ENCODE peak calls at places on chromosomes 7 and 10, in six cellular contexts. One of them, this sample, is unnamed.

GRCh38 chr7:63047546-63047945 is 951.1 kb upstream of the ZNF722 start:
- DNase-seq in esophagus muscularis mucosa: no peak
- DNase-seq in left lung: no peak
- DNase-seq in dorsolateral prefrontal cortex: no peak
- DNase-seq in mammary epithelial cell: no peak
- DNase-seq in body of pancreas: no peak
- DNase-seq in this sample: no peak

GRCh38 chr7:138538518-138538917 is 78.5 kb downstream of the TRIM24 start:
- DNase-seq in esophagus muscularis mucosa: no peak
- DNase-seq in left lung: no peak
- DNase-seq in dorsolateral prefrontal cortex: no peak
- DNase-seq in mammary epithelial cell: no peak
- DNase-seq in body of pancreas: no peak
- DNase-seq in this sample: peak; percentile 72

GRCh38 chr7:35422715-35423114 is 168.8 kb upstream of the TBX20 start:
- DNase-seq in esophagus muscularis mucosa: no peak
- DNase-seq in left lung: no peak
- DNase-seq in dorsolateral prefrontal cortex: no peak
- DNase-seq in mammary epithelial cell: no peak
- DNase-seq in body of pancreas: no peak
- DNase-seq in this sample: no peak

GRCh38 chr7:107816053-107816566 is 13.1 kb upstream of the SLC26A3 start:
- DNase-seq in esophagus muscularis mucosa: no peak
- DNase-seq in left lung: no peak
- DNase-seq in dorsolateral prefrontal cortex: no peak
- DNase-seq in mammary epithelial cell: no peak
- DNase-seq in body of pancreas: no peak
- DNase-seq in this sample: peak; percentile 19

GRCh38 chr10:500876-501275 is 188.6 kb downstream of the DIP2C start:
- DNase-seq in esophagus muscularis mucosa: no peak
- DNase-seq in left lung: no peak
- DNase-seq in dorsolateral prefrontal cortex: no peak
- DNase-seq in mammary epithelial cell: no peak
- DNase-seq in body of pancreas: no peak
- DNase-seq in this sample: peak; percentile 17

GRCh38 chr10:120131183-120131582 is 238.7 kb downstream of the SEC23IP start:
- DNase-seq in esophagus muscularis mucosa: no peak
- DNase-seq in left lung: no peak
- DNase-seq in dorsolateral prefrontal cortex: no peak
- DNase-seq in mammary epithelial cell: peak; percentile 34
- DNase-seq in body of pancreas: no peak
- DNase-seq in this sample: peak; percentile 15

GRCh38 chr10:37839243-37839642 is 18.2 kb downstream of the ZNF248 start:
- DNase-seq in esophagus muscularis mucosa: no peak
- DNase-seq in left lung: no peak
- DNase-seq in dorsolateral prefrontal cortex: no peak
- DNase-seq in mammary epithelial cell: no peak
- DNase-seq in body of pancreas: no peak
- DNase-seq in this sample: no peak

GRCh38 chr10:127391875-127392274 is 157.2 kb upstream of the NPS start:
- DNase-seq in esophagus muscularis mucosa: no peak
- DNase-seq in left lung: no peak
- DNase-seq in dorsolateral prefrontal cortex: no peak
- DNase-seq in mammary epithelial cell: no peak
- DNase-seq in body of pancreas: no peak
- DNase-seq in this sample: no peak

GRCh38 chr10:58140054-58140453 is 127.6 kb downstream of the IPMK start:
- DNase-seq in esophagus muscularis mucosa: no peak
- DNase-seq in left lung: no peak
- DNase-seq in dorsolateral prefrontal cortex: no peak
- DNase-seq in mammary epithelial cell: no peak
- DNase-seq in body of pancreas: no peak
- DNase-seq in this sample: no peak

GRCh38 chr7:128404826-128405344 is 4.9 kb downstream of the IMPDH1 start:
- DNase-seq in esophagus muscularis mucosa: no peak
- DNase-seq in left lung: no peak
- DNase-seq in dorsolateral prefrontal cortex: no peak
- DNase-seq in mammary epithelial cell: peak; percentile 30
- DNase-seq in body of pancreas: no peak
- DNase-seq in this sample: peak; percentile 47

GRCh38 chr7:50851891-50852290 is 69.2 kb upstream of the GRB10 start:
- DNase-seq in esophagus muscularis mucosa: no peak
- DNase-seq in left lung: no peak
- DNase-seq in dorsolateral prefrontal cortex: no peak
- DNase-seq in mammary epithelial cell: no peak
- DNase-seq in body of pancreas: no peak
- DNase-seq in this sample: no peak

GRCh38 chr7:46160861-46161260 is 239.8 kb upstream of the IGFBP3 start:
- DNase-seq in esophagus muscularis mucosa: no peak
- DNase-seq in left lung: no peak
- DNase-seq in dorsolateral prefrontal cortex: no peak
- DNase-seq in mammary epithelial cell: peak; percentile 96
- DNase-seq in body of pancreas: no peak
- DNase-seq in this sample: no peak

GRCh38 chr7:97145068-97145467 is 27.6 kb downstream of the SDHAF3 start:
- DNase-seq in esophagus muscularis mucosa: no peak
- DNase-seq in left lung: no peak
- DNase-seq in dorsolateral prefrontal cortex: no peak
- DNase-seq in mammary epithelial cell: peak; percentile 11
- DNase-seq in body of pancreas: no peak
- DNase-seq in this sample: peak; percentile 72

GRCh38 chr7:110003827-110004226 is 1087.1 kb upstream of the LRRN3 start:
- DNase-seq in esophagus muscularis mucosa: no peak
- DNase-seq in left lung: no peak
- DNase-seq in dorsolateral prefrontal cortex: no peak
- DNase-seq in mammary epithelial cell: no peak
- DNase-seq in body of pancreas: no peak
- DNase-seq in this sample: no peak

GRCh38 chr10:107442035-107442505 is 277.6 kb upstream of the SORCS1 start:
- DNase-seq in esophagus muscularis mucosa: no peak
- DNase-seq in left lung: no peak
- DNase-seq in dorsolateral prefrontal cortex: no peak
- DNase-seq in mammary epithelial cell: peak; percentile 82
- DNase-seq in body of pancreas: no peak
- DNase-seq in this sample: peak; percentile 1

GRCh38 chr7:53835301-53835700 is 706.9 kb upstream of the VSTM2A start:
- DNase-seq in esophagus muscularis mucosa: no peak
- DNase-seq in left lung: no peak
- DNase-seq in dorsolateral prefrontal cortex: no peak
- DNase-seq in mammary epithelial cell: no peak
- DNase-seq in body of pancreas: no peak
- DNase-seq in this sample: no peak

GRCh38 chr7:150937848-150938561 is 40.1 kb downstream of the KCNH2 start:
- DNase-seq in esophagus muscularis mucosa: no peak
- DNase-seq in left lung: peak; percentile 34
- DNase-seq in dorsolateral prefrontal cortex: peak; percentile 35
- DNase-seq in mammary epithelial cell: peak; percentile 79
- DNase-seq in body of pancreas: no peak
- DNase-seq in this sample: no peak
- H3K4me3 ChIP-seq in esophagus muscularis mucosa: no peak overlapping the region
- H3K4me3 ChIP-seq in left lung: no peak overlapping the region
- H3K4me3 ChIP-seq in dorsolateral prefrontal cortex: no peak overlapping the region
- H3K4me3 ChIP-seq in mammary epithelial cell: no peak overlapping the region
- H3K4me3 ChIP-seq in body of pancreas: no peak overlapping the region
- H3K4me3 ChIP-seq in this sample: no peak overlapping the region

GRCh38 chr7:27113991-27114866 is 11.7 kb upstream of the HOXA2 start:
- DNase-seq in esophagus muscularis mucosa: no peak
- DNase-seq in left lung: no peak
- DNase-seq in dorsolateral prefrontal cortex: no peak
- DNase-seq in mammary epithelial cell: peak; percentile 68
- DNase-seq in body of pancreas: no peak
- DNase-seq in this sample: no peak

GRCh38 chr7:27110977-27111752 is 8.7 kb upstream of the HOXA2 start:
- DNase-seq in esophagus muscularis mucosa: no peak
- DNase-seq in left lung: no peak
- DNase-seq in dorsolateral prefrontal cortex: no peak
- DNase-seq in mammary epithelial cell: peak; percentile 87
- DNase-seq in body of pancreas: no peak
- DNase-seq in this sample: no peak

GRCh38 chr7:27111753-27112277 is 9.3 kb upstream of the HOXA2 start:
- DNase-seq in esophagus muscularis mucosa: no peak
- DNase-seq in left lung: no peak
- DNase-seq in dorsolateral prefrontal cortex: no peak
- DNase-seq in mammary epithelial cell: no peak
- DNase-seq in body of pancreas: no peak
- DNase-seq in this sample: no peak

GRCh38 chr7:27112960-27113949 is 10.8 kb upstream of the HOXA2 start:
- DNase-seq in esophagus muscularis mucosa: no peak
- DNase-seq in left lung: peak; percentile 52
- DNase-seq in dorsolateral prefrontal cortex: no peak
- DNase-seq in mammary epithelial cell: peak; percentile 85
- DNase-seq in body of pancreas: no peak
- DNase-seq in this sample: no peak

GRCh38 chr7:27112361-27112760 is 9.9 kb upstream of the HOXA2 start:
- DNase-seq in esophagus muscularis mucosa: no peak
- DNase-seq in left lung: no peak
- DNase-seq in dorsolateral prefrontal cortex: no peak
- DNase-seq in mammary epithelial cell: peak; percentile 32
- DNase-seq in body of pancreas: no peak
- DNase-seq in this sample: no peak
- H3K27me3 ChIP-seq in esophagus muscularis mucosa: no peaks in the 10 kb centered on the region
- H3K27me3 ChIP-seq in left lung: peaks cover 77% of the 10 kb centered on the region
- H3K27me3 ChIP-seq in dorsolateral prefrontal cortex: peaks cover 96% of the 10 kb centered on the region
- H3K27me3 ChIP-seq in mammary epithelial cell: no peaks in the 10 kb centered on the region
- H3K27me3 ChIP-seq in body of pancreas: peaks cover 5% of the 10 kb centered on the region
- H3K27me3 ChIP-seq in this sample: no peaks in the 10 kb centered on the region

GRCh38 chr7:100691676-100692577 is 2.1 kb downstream of the GIGYF1 start:
- DNase-seq in esophagus muscularis mucosa: no peak
- DNase-seq in left lung: peak; percentile 69
- DNase-seq in dorsolateral prefrontal cortex: peak; percentile 78
- DNase-seq in mammary epithelial cell: peak; percentile 50
- DNase-seq in body of pancreas: peak; percentile 81
- DNase-seq in this sample: peak; percentile 93

GRCh38 chr7:100692578-100692961 is 1.5 kb downstream of the GIGYF1 start:
- DNase-seq in esophagus muscularis mucosa: no peak
- DNase-seq in left lung: no peak
- DNase-seq in dorsolateral prefrontal cortex: no peak
- DNase-seq in mammary epithelial cell: no peak
- DNase-seq in body of pancreas: no peak
- DNase-seq in this sample: no peak

GRCh38 chr7:100694196-100694745 is at the start of gene GIGYF1:
- DNase-seq in esophagus muscularis mucosa: no peak
- DNase-seq in left lung: peak; percentile 72
- DNase-seq in dorsolateral prefrontal cortex: peak; percentile 79
- DNase-seq in mammary epithelial cell: peak; percentile 31
- DNase-seq in body of pancreas: peak; percentile 72
- DNase-seq in this sample: peak; percentile 83

GRCh38 chr7:100696123-100696521 is 2.1 kb upstream of the GIGYF1 start:
- DNase-seq in esophagus muscularis mucosa: no peak
- DNase-seq in left lung: no peak
- DNase-seq in dorsolateral prefrontal cortex: no peak
- DNase-seq in mammary epithelial cell: no peak
- DNase-seq in body of pancreas: no peak
- DNase-seq in this sample: no peak

GRCh38 chr7:100693312-100694195 is 496 bp downstream of the GIGYF1 start:
- DNase-seq in esophagus muscularis mucosa: no peak
- DNase-seq in left lung: no peak
- DNase-seq in dorsolateral prefrontal cortex: no peak
- DNase-seq in mammary epithelial cell: no peak
- DNase-seq in body of pancreas: peak; percentile 18
- DNase-seq in this sample: peak; percentile 57
- H3K4me3 ChIP-seq in esophagus muscularis mucosa: peak overlapping the region; percentile 97
- H3K4me3 ChIP-seq in left lung: peak overlapping the region; percentile 83
- H3K4me3 ChIP-seq in dorsolateral prefrontal cortex: peak overlapping the region; percentile 88
- H3K4me3 ChIP-seq in mammary epithelial cell: peak overlapping the region; percentile 86
- H3K4me3 ChIP-seq in body of pancreas: peak overlapping the region; percentile 60
- H3K4me3 ChIP-seq in this sample: peak overlapping the region; percentile 90

DNA sequence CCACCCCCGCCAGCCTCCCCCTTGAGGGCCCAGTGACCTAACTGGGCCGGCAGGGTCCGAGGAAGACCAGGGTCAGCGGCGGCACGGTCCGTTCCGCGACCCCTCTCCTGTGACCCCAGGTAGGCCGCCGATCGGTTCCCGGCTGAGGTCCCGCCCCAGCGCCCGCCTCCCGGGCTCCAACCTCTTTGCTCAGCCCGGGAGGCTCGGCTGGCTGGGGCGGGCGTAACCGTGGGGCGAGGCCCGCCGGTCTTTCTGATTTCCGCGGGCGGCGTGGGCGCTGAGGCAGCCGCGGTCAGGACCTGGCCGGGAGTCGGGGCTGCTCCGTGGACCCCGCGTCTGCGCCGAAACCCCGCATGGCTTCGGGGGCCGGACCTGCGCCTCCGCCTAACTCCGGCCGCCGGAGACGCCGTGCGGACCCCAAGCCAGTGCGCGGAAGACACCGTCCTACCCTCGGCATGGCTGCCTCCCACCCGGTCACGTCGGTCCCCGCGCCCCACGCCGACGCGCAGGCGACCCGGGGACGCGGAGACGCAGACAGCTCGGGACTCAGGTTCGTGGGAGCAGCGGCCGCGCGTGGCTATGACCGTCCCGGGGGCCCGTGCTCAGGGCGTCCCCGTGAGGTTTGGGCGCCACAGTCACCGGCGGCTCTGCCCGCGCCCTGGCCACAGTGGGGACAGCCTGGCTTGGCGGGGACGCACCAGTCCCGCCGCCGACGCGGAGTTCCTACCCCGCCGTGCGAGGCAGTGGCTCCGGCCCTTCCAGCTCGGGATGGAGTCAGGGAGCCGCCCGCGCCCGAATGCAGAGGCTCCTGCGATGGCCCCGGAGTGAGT is 1.0 kb upstream of the VENTX start:
- DNase-seq in esophagus muscularis mucosa: no peak
- DNase-seq in left lung: no peak
- DNase-seq in dorsolateral prefrontal cortex: no peak
- DNase-seq in mammary epithelial cell: no peak
- DNase-seq in body of pancreas: no peak
- DNase-seq in this sample: peak; percentile 33
- H3K27me3 ChIP-seq in esophagus muscularis mucosa: peaks cover 37% of the 10 kb centered on the region
- H3K27me3 ChIP-seq in left lung: peaks cover 100% of the 10 kb centered on the region
- H3K27me3 ChIP-seq in dorsolateral prefrontal cortex: peaks cover 64% of the 10 kb centered on the region
- H3K27me3 ChIP-seq in mammary epithelial cell: peaks cover 36% of the 10 kb centered on the region
- H3K27me3 ChIP-seq in body of pancreas: no peaks in the 10 kb centered on the region
- H3K27me3 ChIP-seq in this sample: peaks cover 29% of the 10 kb centered on the region

This sample was measured in adipocyte.